ENCODE peak calls at places on chromosomes 5 and 9, in six cellular contexts. H, Z, E, S, O and D are unnamed samples.

GRCh38 chr5:17069995-17070405 is 133.9 kb upstream of the MYO10 start:
- DNase-seq in O (no peak), E (no peak), Z (no peak), H (no peak), S (no peak), D (no peak)

GRCh38 chr5:52674815-52675545 is 112.7 kb upstream of the ITGA1 start:
- DNase-seq in S (no peak), E (no peak), H (no peak), O (no peak), Z (no peak), D (no peak)

GRCh38 chr5:56161927-56162326 is 71.2 kb downstream of the ANKRD55 start:
- DNase-seq in O (no peak), E (no peak), H (no peak), S (no peak), Z (no peak), D (peak; percentile 83)

GRCh38 chr9:129558063-129558550 is 62.8 kb downstream of the C9orf50 start:
- DNase-seq in E (no peak), Z (no peak), O (peak; percentile 77), H (no peak), S (no peak), D (no peak)

GRCh38 chr5:128637031-128637430 is 99.0 kb upstream of the FBN2 start:
- DNase-seq in H (no peak), Z (no peak), S (no peak), O (no peak), E (no peak), D (no peak)

GRCh38 chr5:138096363-138096762 is 12.5 kb downstream of the WNT8A start:
- DNase-seq in H (no peak), Z (no peak), E (no peak), O (no peak), S (no peak), D (no peak)

GRCh38 chr5:119743927-119744326 is 114.6 kb downstream of the FAM170A start:
- DNase-seq in E (peak; percentile 27), H (no peak), S (peak; percentile 51), O (peak; percentile 57), Z (no peak), D (peak; percentile 27)

GRCh38 chr9:33381231-33381791 is 21.1 kb downstream of the AQP7 start:
- DNase-seq in O (peak; percentile 92), E (no peak), Z (peak; percentile 60), H (no peak), S (peak; percentile 23), D (no peak)

GRCh38 chr5:150077060-150077459 is 9.3 kb downstream of the CSF1R start:
- DNase-seq in Z (no peak), E (no peak), S (no peak), H (no peak), O (peak; percentile 13), D (no peak)

GRCh38 chr9:76545191-76545590 is 86.2 kb downstream of the GCNT1 start:
- DNase-seq in Z (no peak), E (no peak), O (no peak), H (no peak), S (no peak), D (no peak)

GRCh38 chr9:126791406-126792230 is 13.2 kb upstream of the ZBTB43 start:
- DNase-seq in O (no peak), Z (peak; percentile 30), S (no peak), E (peak; percentile 78), H (no peak), D (no peak)

GRCh38 chr5:111932628-111933027 is 175.6 kb upstream of the NREP start:
- DNase-seq in O (no peak), S (no peak), E (no peak), Z (no peak), H (no peak), D (no peak)

GRCh38 chr9:68795411-68795810 is 90.4 kb downstream of the PIP5K1B start:
- DNase-seq in O (no peak), H (no peak), E (no peak), Z (no peak), S (no peak), D (no peak)

GRCh38 chr9:130839237-130840111 is 4.4 kb downstream of the ABL1 start:
- DNase-seq in Z (no peak), O (no peak), H (no peak), E (no peak), S (no peak), D (no peak)

GRCh38 chr9:130837002-130837511 is 2.0 kb downstream of the ABL1 start:
- DNase-seq in O (peak; percentile 42), S (no peak), H (no peak), E (no peak), Z (no peak), D (no peak)

GRCh38 chr9:130834371-130835311 is at the start of gene ABL1:
- DNase-seq in O (peak; percentile 92), E (no peak), Z (peak; percentile 89), S (peak; percentile 58), H (peak; percentile 71), D (peak; percentile 84)

GRCh38 chr9:130835441-130836298 is 616 bp downstream of the ABL1 start:
- DNase-seq in O (peak; percentile 91), H (no peak), S (no peak), E (no peak), Z (peak; percentile 73), D (peak; percentile 71)

GRCh38 chr9:130837644-130838043 is 2.6 kb downstream of the ABL1 start:
- DNase-seq in S (no peak), E (no peak), H (no peak), Z (no peak), O (no peak), D (no peak)
- H3K4me3 ChIP-seq in S (no peak overlapping the region), E (peak overlapping the region; percentile 82), H (peak overlapping the region; percentile 85), Z (peak overlapping the region; percentile 69), O (no peak overlapping the region), D (no peak overlapping the region)

GRCh38 chr5:91906494-91906893 is 523.4 kb upstream of the ARRDC3 start:
- DNase-seq in Z (no peak), S (no peak), O (no peak), H (no peak), E (no peak), D (no peak)

GRCh38 chr5:91906027-91906426 is 522.9 kb upstream of the ARRDC3 start:
- DNase-seq in O (no peak), E (no peak), H (no peak), S (no peak), Z (no peak), D (no peak)

GRCh38 chr5:91910655-91911054 is 527.5 kb upstream of the ARRDC3 start:
- DNase-seq in O (no peak), S (no peak), H (no peak), E (no peak), Z (no peak), D (no peak)

GRCh38 chr5:91910247-91910646 is 527.1 kb upstream of the ARRDC3 start:
- DNase-seq in E (no peak), S (no peak), H (no peak), Z (no peak), O (no peak), D (no peak)
- H3K4me3 ChIP-seq in E (no peak overlapping the region), S (no peak overlapping the region), H (no peak overlapping the region), Z (no peak overlapping the region), O (no peak overlapping the region), D (no peak overlapping the region)

GRCh38 chr9:16732546-16732945 is 137.9 kb downstream of the BNC2 start:
- DNase-seq in Z (no peak), E (no peak), O (no peak), S (no peak), H (no peak), D (no peak)

GRCh38 chr9:16728128-16728505 is 142.4 kb downstream of the BNC2 start:
- DNase-seq in E (no peak), H (no peak), S (no peak), O (no peak), Z (no peak), D (no peak)

GRCh38 chr9:16727452-16728127 is 142.9 kb downstream of the BNC2 start:
- DNase-seq in O (no peak), E (no peak), S (no peak), H (no peak), Z (no peak), D (no peak)

GRCh38 chr9:16729656-16730055 is 140.8 kb downstream of the BNC2 start:
- DNase-seq in E (no peak), H (no peak), S (no peak), O (no peak), Z (no peak), D (no peak)

DNA sequence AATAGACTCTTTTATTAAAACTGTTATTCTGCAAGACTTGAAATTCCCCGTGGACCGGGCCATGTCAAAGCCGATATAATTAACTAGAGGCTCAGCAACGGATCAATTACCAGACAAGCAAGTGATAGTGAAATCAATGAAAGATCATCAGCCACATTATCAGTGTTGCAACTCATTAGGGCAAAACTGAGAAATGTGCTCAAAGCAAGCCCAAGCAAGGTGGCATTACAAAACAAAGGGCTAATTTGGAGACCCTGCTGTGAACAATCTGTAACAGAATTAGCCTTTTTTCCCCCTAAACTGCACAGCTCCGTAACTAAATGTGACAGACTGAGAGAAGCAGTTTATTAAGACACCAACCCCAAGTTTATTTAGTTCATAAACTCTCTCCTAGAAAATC is 140.3 kb downstream of the BNC2 start:
- DNase-seq in S (no peak), Z (no peak), E (no peak), O (no peak), H (no peak), D (no peak)
- H3K4me3 ChIP-seq in S (no peak overlapping the region), Z (no peak overlapping the region), E (no peak overlapping the region), O (no peak overlapping the region), H (no peak overlapping the region), D (no peak overlapping the region)

GRCh38 chr5:171311698-171312083 is 2.6 kb downstream of the TLX3 start:
- DNase-seq in S (no peak), H (no peak), E (no peak), Z (peak; percentile 57), O (peak; percentile 80), D (no peak)

GRCh38 chr5:171309526-171310333 is 682 bp downstream of the TLX3 start:
- DNase-seq in H (no peak), Z (peak; percentile 59), E (no peak), S (no peak), O (peak; percentile 86), D (no peak)

GRCh38 chr5:171312129-171312819 is 3.2 kb downstream of the TLX3 start:
- DNase-seq in Z (peak; percentile 65), H (no peak), E (no peak), S (no peak), O (peak; percentile 81), D (no peak)

GRCh38 chr5:171310334-171310815 is 1.3 kb downstream of the TLX3 start:
- DNase-seq in E (no peak), S (no peak), O (no peak), H (no peak), Z (no peak), D (no peak)

DNA sequence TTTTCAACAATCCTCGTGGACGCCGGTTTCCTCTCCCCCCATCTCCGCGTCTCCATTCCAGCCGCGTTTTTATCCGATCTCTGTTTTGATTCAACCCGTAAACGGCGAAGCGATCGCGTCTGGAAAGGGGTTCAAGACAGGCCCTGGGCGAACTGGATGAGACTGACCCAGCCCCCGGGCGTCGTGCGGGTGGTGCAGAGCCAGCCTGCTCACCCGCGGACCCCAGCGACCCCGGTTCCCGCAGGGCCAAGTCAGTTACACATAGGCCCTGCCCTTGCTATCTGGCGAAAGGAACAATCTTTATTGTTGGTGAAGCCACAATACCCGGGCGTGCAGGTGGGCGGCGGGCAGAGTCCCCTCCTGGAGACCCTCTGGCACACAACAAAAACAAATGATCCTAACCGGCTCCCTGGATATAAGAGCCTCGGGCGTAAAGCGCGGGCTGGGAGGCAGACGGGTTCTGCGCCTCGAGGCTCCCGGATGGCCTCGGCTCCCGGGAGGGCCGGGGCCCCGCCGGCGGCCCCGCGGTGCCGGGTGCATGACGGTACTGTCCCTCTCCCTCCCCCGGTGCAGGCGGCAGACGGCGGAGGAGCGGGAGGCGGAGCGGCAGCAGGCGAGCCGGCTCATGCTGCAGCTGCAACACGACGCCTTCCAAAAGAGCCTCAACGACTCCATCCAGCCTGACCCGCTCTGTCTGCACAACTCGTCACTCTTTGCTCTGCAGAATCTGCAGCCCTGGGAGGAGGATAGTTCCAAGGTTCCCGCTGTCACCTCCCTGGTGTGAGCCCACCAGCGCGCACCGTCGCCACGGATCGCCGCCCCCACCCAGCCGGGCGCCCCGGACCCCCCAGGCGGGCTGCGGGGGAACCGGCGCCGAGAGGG is 2.0 kb downstream of the TLX3 start:
- DNase-seq in H (no peak), O (peak; percentile 89), S (no peak), E (no peak), Z (peak; percentile 61), D (peak; percentile 52)
- H3K4me3 ChIP-seq in H (no peak overlapping the region), O (peak overlapping the region; percentile 12), S (peak overlapping the region; percentile 46), E (no peak overlapping the region), Z (no peak overlapping the region), D (peak overlapping the region; percentile 46)